ENCODE peak calls at places on chromosomes 4 and X, in eight cellular contexts. One of them, this sample, is unnamed.
A peak's percentile ranks its signal among the peaks of the same experiment; 100 is the strongest.

GRCh38 chr4:91113130-91113706 is 986.0 kb downstream of the CCSER1 start:
- DNase-seq in fibroblast of mammary gland: peak; percentile 25
- DNase-seq in heart right ventricle: no peak
- DNase-seq in GM13977: peak; percentile 23
- DNase-seq in uterus: no peak
- DNase-seq in RWPE2: no peak
- DNase-seq in B cell: no peak
- DNase-seq in kidney: no peak
- DNase-seq in this sample: peak; percentile 13

GRCh38 chr4:53919605-53920004 is 144.8 kb downstream of the CHIC2 start:
- DNase-seq in fibroblast of mammary gland: no peak
- DNase-seq in heart right ventricle: no peak
- DNase-seq in GM13977: no peak
- DNase-seq in uterus: no peak
- DNase-seq in RWPE2: no peak
- DNase-seq in B cell: no peak
- DNase-seq in kidney: no peak
- DNase-seq in this sample: no peak

GRCh38 chrX:124690495-124690894 is 344.1 kb downstream of the SH2D1A start:
- DNase-seq in fibroblast of mammary gland: no peak
- DNase-seq in heart right ventricle: no peak
- DNase-seq in GM13977: no peak
- DNase-seq in uterus: no peak
- DNase-seq in RWPE2: no peak
- DNase-seq in B cell: no peak
- DNase-seq in kidney: no peak
- DNase-seq in this sample: no peak

GRCh38 chrX:155022587-155022986 is at the start of gene F8:
- DNase-seq in fibroblast of mammary gland: no peak
- DNase-seq in heart right ventricle: no peak
- DNase-seq in GM13977: no peak
- DNase-seq in uterus: no peak
- DNase-seq in RWPE2: no peak
- DNase-seq in B cell: no peak
- DNase-seq in kidney: no peak
- DNase-seq in this sample: no peak

GRCh38 chrX:21225643-21226042 is 148.6 kb upstream of the CNKSR2 start:
- DNase-seq in fibroblast of mammary gland: peak; percentile 64
- DNase-seq in heart right ventricle: no peak
- DNase-seq in GM13977: no peak
- DNase-seq in uterus: no peak
- DNase-seq in RWPE2: no peak
- DNase-seq in B cell: no peak
- DNase-seq in kidney: no peak
- DNase-seq in this sample: no peak

GRCh38 chr4:2042207-2042946 is 16.8 kb upstream of the NAT8L start:
- DNase-seq in fibroblast of mammary gland: no peak
- DNase-seq in heart right ventricle: no peak
- DNase-seq in GM13977: peak; percentile 86
- DNase-seq in uterus: no peak
- DNase-seq in RWPE2: no peak
- DNase-seq in B cell: peak; percentile 84
- DNase-seq in kidney: peak; percentile 78
- DNase-seq in this sample: peak; percentile 86

GRCh38 chrX:110732274-110732673 is 63.3 kb downstream of the CHRDL1 start:
- DNase-seq in fibroblast of mammary gland: no peak
- DNase-seq in heart right ventricle: peak; percentile 5
- DNase-seq in GM13977: no peak
- DNase-seq in uterus: no peak
- DNase-seq in RWPE2: no peak
- DNase-seq in B cell: no peak
- DNase-seq in kidney: no peak
- DNase-seq in this sample: no peak

GRCh38 chrX:132837971-132838370 is 120.5 kb downstream of the HS6ST2 start:
- DNase-seq in fibroblast of mammary gland: peak; percentile 2
- DNase-seq in heart right ventricle: no peak
- DNase-seq in GM13977: no peak
- DNase-seq in uterus: no peak
- DNase-seq in RWPE2: no peak
- DNase-seq in B cell: no peak
- DNase-seq in kidney: no peak
- DNase-seq in this sample: no peak

GRCh38 chrX:101958139-101958538 is 26.3 kb upstream of the ZMAT1 start:
- DNase-seq in fibroblast of mammary gland: peak; percentile 33
- DNase-seq in heart right ventricle: no peak
- DNase-seq in GM13977: no peak
- DNase-seq in uterus: no peak
- DNase-seq in RWPE2: no peak
- DNase-seq in B cell: no peak
- DNase-seq in kidney: no peak
- DNase-seq in this sample: no peak

GRCh38 chrX:153726286-153727107 is 1.8 kb downstream of the ABCD1 start:
- DNase-seq in fibroblast of mammary gland: peak; percentile 64
- DNase-seq in heart right ventricle: peak; percentile 67
- DNase-seq in GM13977: peak; percentile 84
- DNase-seq in uterus: peak; percentile 46
- DNase-seq in RWPE2: no peak
- DNase-seq in B cell: peak; percentile 89
- DNase-seq in kidney: peak; percentile 89
- DNase-seq in this sample: peak; percentile 84

GRCh38 chr4:81052119-81053068 is 21.9 kb downstream of the BMP3 start:
- DNase-seq in fibroblast of mammary gland: peak; percentile 71
- DNase-seq in heart right ventricle: peak; percentile 16
- DNase-seq in GM13977: no peak
- DNase-seq in uterus: no peak
- DNase-seq in RWPE2: no peak
- DNase-seq in B cell: no peak
- DNase-seq in kidney: no peak
- DNase-seq in this sample: peak; percentile 26

GRCh38 chrX:42606591-42606990 is 171.4 kb downstream of the PPP1R2C start:
- DNase-seq in fibroblast of mammary gland: no peak
- DNase-seq in heart right ventricle: no peak
- DNase-seq in GM13977: no peak
- DNase-seq in uterus: no peak
- DNase-seq in RWPE2: no peak
- DNase-seq in B cell: no peak
- DNase-seq in kidney: no peak
- DNase-seq in this sample: no peak

GRCh38 chrX:72392042-72392441 is 86.3 kb upstream of the CITED1 start:
- DNase-seq in fibroblast of mammary gland: no peak
- DNase-seq in heart right ventricle: no peak
- DNase-seq in GM13977: no peak
- DNase-seq in uterus: no peak
- DNase-seq in RWPE2: no peak
- DNase-seq in B cell: no peak
- DNase-seq in kidney: no peak
- DNase-seq in this sample: no peak

GRCh38 chr4:140296871-140297570 is 76.4 kb upstream of the SCOC start:
- DNase-seq in fibroblast of mammary gland: no peak
- DNase-seq in heart right ventricle: no peak
- DNase-seq in GM13977: no peak
- DNase-seq in uterus: peak; percentile 73
- DNase-seq in RWPE2: no peak
- DNase-seq in B cell: no peak
- DNase-seq in kidney: no peak
- DNase-seq in this sample: no peak

GRCh38 chrX:82092307-82092706 is 890.4 kb downstream of the SH3BGRL start:
- DNase-seq in fibroblast of mammary gland: no peak
- DNase-seq in heart right ventricle: no peak
- DNase-seq in GM13977: no peak
- DNase-seq in uterus: no peak
- DNase-seq in RWPE2: no peak
- DNase-seq in B cell: no peak
- DNase-seq in kidney: no peak
- DNase-seq in this sample: no peak

GRCh38 chr4:158122501-158122900 is 50.3 kb downstream of the GASK1B start:
- DNase-seq in fibroblast of mammary gland: peak; percentile 77
- DNase-seq in heart right ventricle: no peak
- DNase-seq in GM13977: no peak
- DNase-seq in uterus: no peak
- DNase-seq in RWPE2: no peak
- DNase-seq in B cell: no peak
- DNase-seq in kidney: no peak
- DNase-seq in this sample: no peak

GRCh38 chr4:158125325-158125724 is 47.5 kb downstream of the GASK1B start:
- DNase-seq in fibroblast of mammary gland: no peak
- DNase-seq in heart right ventricle: no peak
- DNase-seq in GM13977: no peak
- DNase-seq in uterus: no peak
- DNase-seq in RWPE2: no peak
- DNase-seq in B cell: no peak
- DNase-seq in kidney: no peak
- DNase-seq in this sample: no peak

DNA sequence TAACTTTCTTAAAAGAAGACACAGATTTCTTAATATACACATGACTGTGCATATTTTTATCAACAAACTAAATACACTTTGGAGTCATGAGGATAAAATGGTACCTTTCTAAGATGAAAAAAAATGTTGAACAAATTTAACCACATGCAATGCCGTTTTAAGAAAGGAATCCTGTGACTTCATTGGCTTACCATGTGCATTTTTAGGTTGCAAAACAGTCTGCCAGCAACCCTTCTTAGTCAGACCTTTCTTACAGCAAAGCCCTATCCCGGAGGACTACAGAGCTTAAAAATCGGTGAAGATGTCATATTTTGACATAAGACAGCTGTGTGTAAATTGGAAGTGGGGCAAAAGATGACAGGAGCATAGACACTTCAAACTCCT is 51.6 kb downstream of the GASK1B start:
- DNase-seq in fibroblast of mammary gland: peak; percentile 99
- DNase-seq in heart right ventricle: no peak
- DNase-seq in GM13977: no peak
- DNase-seq in uterus: peak; percentile 81
- DNase-seq in RWPE2: no peak
- DNase-seq in B cell: no peak
- DNase-seq in kidney: no peak
- DNase-seq in this sample: no peak
- TF ChIP-seq CTCF in fibroblast of mammary gland: no peak
- TF ChIP-seq CTCF in heart right ventricle: no peak
- TF ChIP-seq CTCF in GM13977: no peak
- TF ChIP-seq CTCF in uterus: no peak
- TF ChIP-seq CTCF in RWPE2: no peak
- TF ChIP-seq CTCF in B cell: no peak
- TF ChIP-seq CTCF in kidney: no peak
- TF ChIP-seq CTCF in this sample: no peak

GRCh38 chr4:183505556-183506388 is 914 bp downstream of the ING2 start:
- DNase-seq in fibroblast of mammary gland: peak; percentile 86
- DNase-seq in heart right ventricle: peak; percentile 85
- DNase-seq in GM13977: peak; percentile 86
- DNase-seq in uterus: peak; percentile 86
- DNase-seq in RWPE2: peak; percentile 86
- DNase-seq in B cell: peak; percentile 88
- DNase-seq in kidney: peak; percentile 95
- DNase-seq in this sample: peak; percentile 87

GRCh38 chr4:183504930-183505555 is at the start of gene ING2:
- DNase-seq in fibroblast of mammary gland: no peak
- DNase-seq in heart right ventricle: no peak
- DNase-seq in GM13977: peak; percentile 89
- DNase-seq in uterus: no peak
- DNase-seq in RWPE2: peak; percentile 76
- DNase-seq in B cell: peak; percentile 87
- DNase-seq in kidney: peak; percentile 88
- DNase-seq in this sample: peak; percentile 91

GRCh38 chr4:183506389-183506735 is 1.5 kb downstream of the ING2 start:
- DNase-seq in fibroblast of mammary gland: no peak
- DNase-seq in heart right ventricle: no peak
- DNase-seq in GM13977: no peak
- DNase-seq in uterus: no peak
- DNase-seq in RWPE2: no peak
- DNase-seq in B cell: no peak
- DNase-seq in kidney: no peak
- DNase-seq in this sample: no peak

GRCh38 chr4:183503497-183504063 is 1.3 kb upstream of the ING2 start:
- DNase-seq in fibroblast of mammary gland: no peak
- DNase-seq in heart right ventricle: no peak
- DNase-seq in GM13977: no peak
- DNase-seq in uterus: no peak
- DNase-seq in RWPE2: no peak
- DNase-seq in B cell: peak; percentile 32
- DNase-seq in kidney: peak; percentile 73
- DNase-seq in this sample: peak; percentile 20

GRCh38 chr4:183504064-183504929 is 561 bp upstream of the ING2 start:
- DNase-seq in fibroblast of mammary gland: peak; percentile 95
- DNase-seq in heart right ventricle: peak; percentile 99
- DNase-seq in GM13977: peak; percentile 97
- DNase-seq in uterus: peak; percentile 99
- DNase-seq in RWPE2: peak; percentile 99
- DNase-seq in B cell: peak; percentile 93
- DNase-seq in kidney: peak; percentile 100
- DNase-seq in this sample: peak; percentile 98
- TF ChIP-seq CTCF in fibroblast of mammary gland: peak; percentile 3
- TF ChIP-seq CTCF in heart right ventricle: no peak
- TF ChIP-seq CTCF in GM13977: peak; percentile 12
- TF ChIP-seq CTCF in uterus: peak; percentile 19
- TF ChIP-seq CTCF in RWPE2: peak; percentile 34
- TF ChIP-seq CTCF in B cell: no peak
- TF ChIP-seq CTCF in kidney: peak; percentile 25
- TF ChIP-seq CTCF in this sample: no peak

DNA sequence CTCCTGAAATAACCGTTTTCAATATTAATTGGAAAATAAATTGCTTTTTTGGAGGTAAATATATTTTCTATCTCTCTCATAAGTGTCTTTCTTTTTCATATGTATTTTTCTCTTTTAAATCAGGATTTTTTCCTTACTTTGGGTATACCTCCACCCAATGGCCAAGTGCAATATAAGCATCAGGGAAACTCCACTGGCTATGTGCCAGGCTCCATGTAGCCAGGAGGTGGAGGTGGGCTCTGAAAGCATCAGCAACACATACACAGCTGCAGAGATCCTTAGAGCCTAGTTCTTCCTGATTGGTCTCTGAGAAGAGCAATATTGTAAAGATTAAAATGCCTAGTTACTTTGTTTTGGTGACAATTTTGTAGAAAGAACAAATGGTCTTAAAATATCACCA is 3.4 kb downstream of the GABRA2 start:
- DNase-seq in fibroblast of mammary gland: peak; percentile 4
- DNase-seq in heart right ventricle: no peak
- DNase-seq in GM13977: no peak
- DNase-seq in uterus: no peak
- DNase-seq in RWPE2: no peak
- DNase-seq in B cell: no peak
- DNase-seq in kidney: no peak
- DNase-seq in this sample: no peak
- TF ChIP-seq CTCF in fibroblast of mammary gland: no peak
- TF ChIP-seq CTCF in heart right ventricle: no peak
- TF ChIP-seq CTCF in GM13977: no peak
- TF ChIP-seq CTCF in uterus: no peak
- TF ChIP-seq CTCF in RWPE2: peak; percentile 22
- TF ChIP-seq CTCF in B cell: no peak
- TF ChIP-seq CTCF in kidney: no peak
- TF ChIP-seq CTCF in this sample: no peak

DNA sequence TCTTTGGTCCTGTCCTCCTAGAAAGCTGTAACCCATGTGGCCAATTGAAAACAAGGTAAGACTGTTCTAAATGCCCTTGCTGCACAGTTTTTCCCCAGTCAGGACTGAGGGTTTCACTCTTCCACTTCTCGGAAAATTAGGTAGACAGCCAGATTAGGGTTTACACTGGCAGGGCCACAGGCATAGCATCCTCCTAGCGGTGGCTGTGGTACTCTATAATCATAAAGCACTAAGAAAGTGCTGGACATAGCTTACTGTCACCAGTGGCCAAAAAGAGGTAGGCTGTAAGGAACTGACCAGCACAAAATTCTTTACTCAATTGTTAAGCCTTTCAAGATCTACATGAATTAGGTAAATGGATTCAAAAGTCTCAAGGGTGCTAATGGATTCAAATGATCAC is 11.6 kb upstream of the USP46 start:
- DNase-seq in fibroblast of mammary gland: no peak
- DNase-seq in heart right ventricle: no peak
- DNase-seq in GM13977: no peak
- DNase-seq in uterus: no peak
- DNase-seq in RWPE2: no peak
- DNase-seq in B cell: no peak
- DNase-seq in kidney: no peak
- DNase-seq in this sample: no peak
- TF ChIP-seq CTCF in fibroblast of mammary gland: peak; percentile 1
- TF ChIP-seq CTCF in heart right ventricle: no peak
- TF ChIP-seq CTCF in GM13977: no peak
- TF ChIP-seq CTCF in uterus: no peak
- TF ChIP-seq CTCF in RWPE2: no peak
- TF ChIP-seq CTCF in B cell: no peak
- TF ChIP-seq CTCF in kidney: no peak
- TF ChIP-seq CTCF in this sample: no peak